ENCODE peak calls at places on chromosomes 4 and X, in five cellular contexts. C is breast epithelium, S is COR-L47, F is hepatic stellate cell, Q is lower lobe of right lung. H is an unnamed sample.

GRCh38 chr4:185567828-185568442 is 32.6 kb upstream of the PDLIM3 start:
- DNase-seq in Q (no peak), S (no peak), F (peak), C (peak), H (peak)

GRCh38 chr4:47031011-47031678 is at the start of gene GABRB1:
- DNase-seq in F (peak), S (peak), Q (peak), C (no peak), H (peak)

GRCh38 chrX:134713618-134714107 is 55.4 kb upstream of the PLAC1 start:
- DNase-seq in C (no peak), Q (no peak), S (no peak), F (no peak), H (no peak)

GRCh38 chrX:103878466-103879151 is 46.6 kb upstream of the RAB9B start:
- DNase-seq in S (no peak), C (no peak), Q (no peak), F (peak), H (peak)

GRCh38 chrX:943035-943434 is 269.4 kb downstream of the CRLF2 start:
- DNase-seq in S (no peak), F (no peak), Q (no peak), C (no peak), H (no peak)

GRCh38 chr4:930827-931193 is 1.3 kb downstream of the GAK start:
- DNase-seq in S (no peak), C (no peak), Q (no peak), F (no peak), H (no peak)

GRCh38 chr4:7956306-7957112 is 16.8 kb upstream of the AFAP1 start:
- DNase-seq in C (no peak), F (no peak), Q (no peak), S (no peak), H (peak)

GRCh38 chrX:104166735-104167436 is 633 bp downstream of the FAM199X start:
- DNase-seq in F (no peak), S (no peak), Q (no peak), C (no peak), H (no peak)

GRCh38 chr4:1200425-1201035 is 28.1 kb upstream of the SPON2 start:
- DNase-seq in F (peak), S (no peak), C (peak), Q (peak), H (peak)

GRCh38 chr4:141455651-141456050 is 180.7 kb upstream of the IL15 start:
- DNase-seq in S (no peak), C (no peak), F (no peak), Q (no peak), H (peak)

GRCh38 chr4:69781458-69782418 is 21.3 kb upstream of the SULT1B1 start:
- DNase-seq in Q (no peak), S (no peak), C (no peak), F (no peak), H (no peak)